ENCODE peak calls at places on chromosomes 4 and X, in six cellular contexts. Z, G, W, Y, P and X are unnamed samples.

GRCh38 chr4:38567448-38567847 is 96.6 kb upstream of the KLF3 start:
- DNase-seq in P (no peak), G (no peak), Y (no peak), Z (no peak), W (no peak), X (no peak)

GRCh38 chrX:122579521-122579920 is 604.6 kb upstream of the GRIA3 start:
- DNase-seq in Z (no peak), Y (no peak), G (no peak), P (no peak), W (no peak), X (no peak)

GRCh38 chrX:65035451-65035779 is 59.2 kb upstream of the ZC4H2 start:
- DNase-seq in P (no peak), G (peak), W (peak), Y (peak), Z (no peak), X (no peak)

GRCh38 chr4:138891610-138892009 is 124.0 kb upstream of the NOCT start:
- DNase-seq in Z (no peak), W (no peak), Y (no peak), P (no peak), G (no peak), X (no peak)

GRCh38 chr4:69116645-69117321 is 20.5 kb downstream of the UGT2B7 start:
- DNase-seq in Z (no peak), G (no peak), Y (no peak), W (no peak), P (no peak), X (no peak)

GRCh38 chr4:170004656-170005250 is 21.4 kb downstream of the MFAP3L start:
- DNase-seq in W (no peak), Y (no peak), G (no peak), Z (no peak), P (no peak), X (no peak)

GRCh38 chrX:76428243-76429130 is 977 bp downstream of the MAGEE1 start:
- DNase-seq in Y (no peak), W (peak), G (peak), P (no peak), Z (no peak), X (no peak)

GRCh38 chrX:50697691-50698090 is 116.3 kb downstream of the SHROOM4 start:
- DNase-seq in Z (peak), W (no peak), P (no peak), Y (peak), G (no peak), X (peak)

GRCh38 chrX:149871940-149872339 is 9.0 kb upstream of the MAGEA8 start:
- DNase-seq in P (peak), Y (peak), G (peak), Z (no peak), W (no peak), X (no peak)

GRCh38 chr4:92615049-92615448 is 311.3 kb downstream of the GRID2 start:
- DNase-seq in W (no peak), P (no peak), G (no peak), Z (no peak), Y (no peak), X (no peak)

GRCh38 chrX:44914532-44915198 is 41.7 kb downstream of the KDM6A start:
- DNase-seq in G (no peak), Y (peak), W (no peak), Z (no peak), P (no peak), X (peak)

GRCh38 chr4:121950212-121950679 is 1.6 kb downstream of the TRPC3 start:
- DNase-seq in Z (peak), G (peak), P (peak), Y (peak), W (peak), X (peak)

GRCh38 chr4:167578906-167579305 is 344.6 kb upstream of the SPOCK3 start:
- DNase-seq in Z (no peak), Y (no peak), G (no peak), P (no peak), W (no peak), X (no peak)

GRCh38 chrX:110322603-110323002 is 4.7 kb upstream of the AMMECR1 start:
- DNase-seq in Z (no peak), P (no peak), G (no peak), W (no peak), Y (no peak), X (no peak)

GRCh38 chrX:134684956-134685355 is 26.7 kb upstream of the PLAC1 start:
- DNase-seq in P (no peak), G (no peak), Y (no peak), Z (no peak), W (no peak), X (no peak)

GRCh38 chr4:8652181-8653078 is 59.9 kb downstream of the CPZ start:
- DNase-seq in Y (no peak), Z (no peak), P (no peak), G (no peak), W (no peak), X (no peak)

GRCh38 chrX:69189972-69190371 is 24.7 kb upstream of the PJA1 start:
- DNase-seq in Z (no peak), W (no peak), Y (no peak), P (no peak), G (no peak), X (no peak)

GRCh38 chrX:19566359-19567141 is 51.2 kb upstream of the MAP3K15 start:
- DNase-seq in G (no peak), W (no peak), Z (peak), Y (no peak), P (peak), X (no peak)

GRCh38 chr4:182429896-182430295 is 186.7 kb downstream of the TENM3 start:
- DNase-seq in Y (no peak), Z (no peak), G (no peak), P (no peak), W (no peak), X (no peak)

GRCh38 chr4:3879681-3880594 is 113.8 kb downstream of the ADRA2C start:
- DNase-seq in W (no peak), G (no peak), Z (no peak), Y (no peak), P (no peak), X (no peak)

GRCh38 chr4:69831646-69832325 is 28.2 kb downstream of the SULT1E1 start:
- DNase-seq in Z (no peak), Y (no peak), W (no peak), P (no peak), G (no peak), X (no peak)

GRCh38 chrX:150365051-150365952 is 2.2 kb downstream of the MAMLD1 start:
- DNase-seq in G (peak), P (peak), Z (peak), Y (no peak), W (peak), X (peak)

GRCh38 chr4:99856166-99856565 is 38.1 kb downstream of the LAMTOR3 start:
- DNase-seq in W (no peak), P (no peak), G (no peak), Y (peak), Z (peak), X (no peak)

GRCh38 chrX:150767475-150768131 is 74.4 kb downstream of the MTMR1 start:
- DNase-seq in G (no peak), P (no peak), Z (peak), W (no peak), Y (peak), X (no peak)

GRCh38 chrX:134717698-134718328 is 59.5 kb upstream of the PLAC1 start:
- DNase-seq in Z (no peak), W (no peak), P (no peak), Y (no peak), G (no peak), X (no peak)

GRCh38 chr4:5708171-5708828 is at the start of gene EVC2:
- DNase-seq in P (no peak), W (peak), Z (no peak), G (no peak), Y (no peak), X (no peak)

GRCh38 chr4:1172971-1173757 is 781 bp upstream of the SPON2 start:
- DNase-seq in Y (peak), W (peak), P (peak), Z (peak), G (no peak), X (peak)

GRCh38 chrX:115392871-115393270 is 103.4 kb downstream of the LUZP4 start:
- DNase-seq in G (no peak), W (no peak), Z (no peak), P (no peak), Y (no peak), X (no peak)

GRCh38 chrX:129495941-129496340 is 27.3 kb downstream of the SMARCA1 start:
- DNase-seq in Y (no peak), G (no peak), Z (no peak), W (no peak), P (no peak), X (no peak)

GRCh38 chr4:7013171-7013570 is 30.0 kb upstream of the TADA2B start:
- DNase-seq in Y (no peak), Z (no peak), G (no peak), P (no peak), W (no peak), X (no peak)

GRCh38 chr4:119238068-119238722 is 25.7 kb downstream of the USP53 start:
- DNase-seq in G (no peak), W (no peak), P (no peak), Z (no peak), Y (peak), X (no peak)

GRCh38 chrX:94961730-94962129 is 1287.7 kb downstream of the FAM133A start:
- DNase-seq in W (no peak), P (no peak), G (no peak), Y (no peak), Z (no peak), X (peak)

GRCh38 chr4:126661194-126661593 is 971.6 kb upstream of the INTU start:
- DNase-seq in Y (no peak), P (no peak), Z (no peak), W (no peak), G (no peak), X (no peak)

GRCh38 chr4:157282019-157282418 is 61.5 kb downstream of the GRIA2 start:
- DNase-seq in W (no peak), Y (no peak), P (no peak), G (no peak), Z (no peak), X (no peak)

GRCh38 chr4:1380368-1381151 is 25.7 kb downstream of the NKX1-1 start:
- DNase-seq in Z (no peak), G (no peak), P (no peak), W (peak), Y (no peak), X (no peak)

GRCh38 chrX:24149346-24150050 is at the start of gene ZFX:
- DNase-seq in W (peak), P (no peak), Z (peak), Y (no peak), G (peak), X (peak)

GRCh38 chr4:15955670-15956069 is 7.3 kb downstream of the FGFBP2 start:
- DNase-seq in W (no peak), Y (no peak), Z (no peak), G (no peak), P (no peak), X (peak)

GRCh38 chr4:95847908-95848468 is 8.1 kb downstream of the PDHA2 start:
- DNase-seq in Y (no peak), G (no peak), Z (no peak), W (no peak), P (no peak), X (no peak)